ENCODE peak calls at places on chromosomes 13 and 19, in nine cellular contexts. P is HS-27A; A is SW 1271; B is NCI-H1105; X is AG09309; H is EL; Y is effector memory CD8-positive, alpha-beta T cell; F is GF-D8; W is MCF 10A. N is an unnamed sample.
A peak's percentile ranks its signal among the peaks of the same experiment; 100 is the strongest.

GRCh38 chr19:6654347-6655310 is 15.3 kb downstream of the TNFSF14 start:
- DNase-seq in A (no peak), W (no peak), Y (peak; percentile 42), F (no peak), B (no peak), H (no peak), X (no peak), P (no peak), N (no peak)

GRCh38 chr19:609001-609340 is 19.3 kb downstream of the HCN2 start:
- DNase-seq in H (no peak), A (no peak), Y (no peak), X (no peak), W (peak; percentile 48), B (no peak), P (no peak), F (peak; percentile 43), N (no peak)

GRCh38 chr19:54325194-54325621 is 12.2 kb upstream of the LILRA5 start:
- DNase-seq in X (no peak), A (no peak), P (peak; percentile 9), W (peak; percentile 54), Y (peak; percentile 58), H (peak; percentile 34), F (peak; percentile 2), B (peak; percentile 2), N (peak; percentile 9)

GRCh38 chr13:90768116-90768515 is 579.4 kb upstream of the MIR17HG start:
- DNase-seq in F (no peak), Y (no peak), X (no peak), B (no peak), P (no peak), A (no peak), W (no peak), H (no peak), N (no peak)

GRCh38 chr13:94967183-94968039 is 255.1 kb upstream of the SOX21 start:
- DNase-seq in H (peak; percentile 15), W (peak; percentile 9), Y (no peak), A (no peak), X (no peak), F (no peak), P (no peak), B (no peak), N (no peak)

GRCh38 chr13:20426766-20427448 is 98.8 kb downstream of the CRYL1 start:
- DNase-seq in P (no peak), W (no peak), H (no peak), A (no peak), B (no peak), Y (no peak), F (no peak), X (no peak), N (no peak)

GRCh38 chr19:46372901-46373572 is 26.1 kb downstream of the PPP5C start:
- DNase-seq in Y (no peak), H (no peak), W (peak; percentile 88), A (no peak), F (no peak), P (no peak), X (no peak), B (no peak), N (no peak)

GRCh38 chr13:97113231-97114001 is 108.7 kb upstream of the MBNL2 start:
- DNase-seq in X (no peak), A (no peak), B (peak; percentile 23), W (no peak), F (no peak), Y (no peak), P (no peak), H (no peak), N (no peak)

GRCh38 chr13:46844431-46844830 is 47.5 kb upstream of the ESD start:
- DNase-seq in P (no peak), H (no peak), A (no peak), W (peak; percentile 58), F (no peak), X (no peak), Y (no peak), B (no peak), N (no peak)